ENCODE peak calls at places on chromosomes 13 and 19, in five cellular contexts. One of them, this sample, is unnamed. For H3K4me1, the result is how much of the 10 kb centered on the place peaks cover.

GRCh38 chr13:102392810-102393209 is 9.0 kb downstream of the FGF14 start:
- DNase-seq in uterus: no peak
- DNase-seq in ovary: no peak
- DNase-seq in right lobe of liver: no peak
- DNase-seq in transverse colon: no peak
- DNase-seq in this sample: no peak

GRCh38 chr13:110519046-110519445 is 42.5 kb downstream of the RAB20 start:
- DNase-seq in uterus: no peak
- DNase-seq in right lobe of liver: no peak
- DNase-seq in transverse colon: no peak
- DNase-seq in ovary: no peak
- DNase-seq in this sample: no peak

GRCh38 chr19:13022859-13023636 is 27.8 kb downstream of the NFIX start:
- DNase-seq in ovary: peak
- DNase-seq in right lobe of liver: peak
- DNase-seq in transverse colon: peak
- DNase-seq in uterus: peak
- DNase-seq in this sample: peak

GRCh38 chr13:53466576-53466975 is 438.0 kb downstream of the OLFM4 start:
- DNase-seq in transverse colon: no peak
- DNase-seq in right lobe of liver: no peak
- DNase-seq in ovary: no peak
- DNase-seq in uterus: no peak
- DNase-seq in this sample: no peak

GRCh38 chr19:11152318-11153062 is 3.1 kb downstream of the SPC24 start:
- DNase-seq in right lobe of liver: peak
- DNase-seq in uterus: peak
- DNase-seq in ovary: no peak
- DNase-seq in transverse colon: peak
- DNase-seq in this sample: peak

GRCh38 chr13:48437381-48437780 is 24.5 kb upstream of the LPAR6 start:
- DNase-seq in uterus: peak
- DNase-seq in right lobe of liver: no peak
- DNase-seq in ovary: peak
- DNase-seq in transverse colon: peak
- DNase-seq in this sample: no peak

GRCh38 chr19:14519860-14520407 is 1.7 kb upstream of the DNAJB1 start:
- DNase-seq in right lobe of liver: peak
- DNase-seq in uterus: no peak
- DNase-seq in ovary: no peak
- DNase-seq in transverse colon: no peak
- DNase-seq in this sample: no peak

GRCh38 chr19:11064831-11065303 is 24.4 kb upstream of the LDLR start:
- DNase-seq in ovary: peak
- DNase-seq in transverse colon: no peak
- DNase-seq in uterus: no peak
- DNase-seq in right lobe of liver: peak
- DNase-seq in this sample: peak

GRCh38 chr13:40583738-40584137 is 82.7 kb downstream of the FOXO1 start:
- DNase-seq in transverse colon: no peak
- DNase-seq in right lobe of liver: no peak
- DNase-seq in ovary: no peak
- DNase-seq in uterus: no peak
- DNase-seq in this sample: no peak

GRCh38 chr13:40581277-40581579 is 85.2 kb downstream of the FOXO1 start:
- DNase-seq in uterus: no peak
- DNase-seq in transverse colon: no peak
- DNase-seq in right lobe of liver: no peak
- DNase-seq in ovary: no peak
- DNase-seq in this sample: no peak

GRCh38 chr13:40580566-40581276 is 85.7 kb downstream of the FOXO1 start:
- DNase-seq in transverse colon: no peak
- DNase-seq in uterus: no peak
- DNase-seq in right lobe of liver: no peak
- DNase-seq in ovary: no peak
- DNase-seq in this sample: no peak

GRCh38 chr13:40579535-40579934 is 86.9 kb downstream of the FOXO1 start:
- DNase-seq in uterus: no peak
- DNase-seq in right lobe of liver: no peak
- DNase-seq in ovary: no peak
- DNase-seq in transverse colon: no peak
- DNase-seq in this sample: no peak

GRCh38 chr13:40582531-40582930 is 83.9 kb downstream of the FOXO1 start:
- DNase-seq in transverse colon: no peak
- DNase-seq in right lobe of liver: no peak
- DNase-seq in uterus: no peak
- DNase-seq in ovary: no peak
- DNase-seq in this sample: no peak
- TF ChIP-seq POLR2A in transverse colon: no peak
- TF ChIP-seq POLR2A in right lobe of liver: no peak
- TF ChIP-seq POLR2A in uterus: no peak
- TF ChIP-seq POLR2A in ovary: no peak
- TF ChIP-seq POLR2A in this sample: no peak

GRCh38 chr19:40163541-40164129 is 27.6 kb upstream of the MAP3K10 start:
- DNase-seq in uterus: no peak
- DNase-seq in ovary: no peak
- DNase-seq in right lobe of liver: no peak
- DNase-seq in transverse colon: no peak
- DNase-seq in this sample: no peak
- H3K27ac ChIP-seq in uterus: no peak
- H3K27ac ChIP-seq in ovary: no peak
- H3K27ac ChIP-seq in right lobe of liver: no peak
- H3K27ac ChIP-seq in transverse colon: no peak
- H3K27ac ChIP-seq in this sample: no peak

GRCh38 chr19:47321582-47321981 is 10.4 kb upstream of the C5AR2 start:
- DNase-seq in transverse colon: no peak
- DNase-seq in right lobe of liver: no peak
- DNase-seq in uterus: no peak
- DNase-seq in ovary: no peak
- DNase-seq in this sample: no peak

GRCh38 chr19:47316513-47316912 is 6.9 kb downstream of the C5AR1 start:
- DNase-seq in ovary: no peak
- DNase-seq in transverse colon: no peak
- DNase-seq in uterus: no peak
- DNase-seq in right lobe of liver: no peak
- DNase-seq in this sample: no peak

GRCh38 chr19:47322048-47322447 is 9.9 kb upstream of the C5AR2 start:
- DNase-seq in right lobe of liver: no peak
- DNase-seq in transverse colon: no peak
- DNase-seq in ovary: no peak
- DNase-seq in uterus: no peak
- DNase-seq in this sample: no peak

GRCh38 chr19:47323872-47324271 is 8.1 kb upstream of the C5AR2 start:
- DNase-seq in ovary: no peak
- DNase-seq in transverse colon: no peak
- DNase-seq in uterus: no peak
- DNase-seq in right lobe of liver: no peak
- DNase-seq in this sample: no peak

DNA sequence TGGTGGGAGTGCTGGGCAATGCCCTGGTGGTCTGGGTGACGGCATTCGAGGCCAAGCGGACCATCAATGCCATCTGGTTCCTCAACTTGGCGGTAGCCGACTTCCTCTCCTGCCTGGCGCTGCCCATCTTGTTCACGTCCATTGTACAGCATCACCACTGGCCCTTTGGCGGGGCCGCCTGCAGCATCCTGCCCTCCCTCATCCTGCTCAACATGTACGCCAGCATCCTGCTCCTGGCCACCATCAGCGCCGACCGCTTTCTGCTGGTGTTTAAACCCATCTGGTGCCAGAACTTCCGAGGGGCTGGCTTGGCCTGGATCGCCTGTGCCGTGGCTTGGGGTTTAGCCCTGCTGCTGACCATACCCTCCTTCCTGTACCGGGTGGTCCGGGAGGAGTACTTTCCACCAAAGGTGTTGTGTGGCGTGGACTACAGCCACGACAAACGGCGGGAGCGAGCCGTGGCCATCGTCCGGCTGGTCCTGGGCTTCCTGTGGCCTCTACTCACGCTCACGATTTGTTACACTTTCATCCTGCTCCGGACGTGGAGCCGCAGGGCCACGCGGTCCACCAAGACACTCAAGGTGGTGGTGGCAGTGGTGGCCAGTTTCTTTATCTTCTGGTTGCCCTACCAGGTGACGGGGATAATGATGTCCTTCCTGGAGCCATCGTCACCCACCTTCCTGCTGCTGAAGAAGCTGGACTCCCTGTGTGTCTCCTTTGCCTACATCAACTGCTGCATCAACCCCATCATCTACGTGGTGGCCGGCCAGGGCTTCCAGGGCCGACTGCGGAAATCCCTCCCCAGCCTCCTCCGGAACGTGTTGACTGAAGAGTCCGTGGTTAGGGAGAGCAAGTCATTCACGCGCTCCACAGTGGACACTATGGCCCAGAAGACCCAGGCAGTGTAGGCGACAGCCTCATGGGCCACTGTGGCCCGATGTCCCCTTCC is 10.5 kb downstream of the C5AR1 start:
- DNase-seq in uterus: no peak
- DNase-seq in transverse colon: no peak
- DNase-seq in ovary: no peak
- DNase-seq in right lobe of liver: no peak
- DNase-seq in this sample: no peak
- H3K4me1 ChIP-seq in uterus: under half
- H3K4me1 ChIP-seq in transverse colon: under half
- H3K4me1 ChIP-seq in ovary: under half
- H3K4me1 ChIP-seq in right lobe of liver: under half
- H3K4me1 ChIP-seq in this sample: under half

DNA sequence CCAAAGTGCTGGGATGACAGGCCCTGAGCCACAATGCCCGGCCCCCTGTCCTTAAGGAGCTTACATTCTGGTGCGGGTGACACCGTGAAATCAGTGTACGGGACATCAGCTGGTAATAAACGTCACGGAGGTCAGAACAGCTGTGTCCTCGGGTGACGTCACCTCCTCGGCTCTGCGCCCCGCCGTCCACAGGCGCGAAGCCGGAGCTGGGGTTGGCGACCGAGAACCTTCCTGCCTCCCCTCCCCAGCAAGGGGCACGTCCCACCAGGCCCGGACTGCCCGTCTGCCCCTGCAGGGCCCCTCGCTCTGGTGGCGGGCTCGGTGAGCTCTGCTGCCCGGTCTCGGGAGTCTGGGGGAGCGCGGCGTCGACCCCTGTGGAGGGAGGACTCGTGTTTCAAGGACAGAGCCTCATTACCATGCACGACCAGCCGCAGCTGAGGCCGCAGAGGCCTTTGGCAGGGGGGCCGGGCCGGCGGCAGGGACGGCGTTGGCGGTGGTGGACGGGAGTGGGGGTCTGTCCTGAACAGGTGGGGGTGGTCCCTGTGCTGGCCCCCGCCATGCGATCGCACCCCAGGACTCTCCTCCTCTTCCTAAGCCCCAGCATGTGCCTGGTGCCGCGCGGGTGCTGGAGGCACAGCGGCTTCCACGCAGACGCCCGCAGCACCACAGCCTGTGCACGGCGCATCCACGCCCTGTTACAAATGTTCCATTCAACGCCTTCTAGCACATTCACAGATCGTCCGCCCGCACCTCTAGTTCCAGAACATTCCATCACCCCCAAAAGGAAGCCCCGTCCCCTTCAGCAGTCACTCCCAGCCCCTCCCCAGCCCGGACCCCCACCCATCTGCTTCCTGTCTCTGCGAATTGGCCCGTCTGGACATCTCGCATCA is 5.4 kb downstream of the LINGO3 start:
- DNase-seq in uterus: no peak
- DNase-seq in right lobe of liver: no peak
- DNase-seq in ovary: peak
- DNase-seq in transverse colon: peak
- DNase-seq in this sample: peak
- TF ChIP-seq POLR2A in uterus: no peak
- TF ChIP-seq POLR2A in right lobe of liver: no peak
- TF ChIP-seq POLR2A in ovary: no peak
- TF ChIP-seq POLR2A in transverse colon: no peak
- TF ChIP-seq POLR2A in this sample: no peak

GRCh38 chr19:47483800-47484690 is at the start of gene KPTN:
- DNase-seq in uterus: peak
- DNase-seq in transverse colon: peak
- DNase-seq in ovary: peak
- DNase-seq in right lobe of liver: peak
- DNase-seq in this sample: peak
- H3K27ac ChIP-seq in uterus: peak
- H3K27ac ChIP-seq in transverse colon: peak
- H3K27ac ChIP-seq in ovary: peak
- H3K27ac ChIP-seq in right lobe of liver: peak
- H3K27ac ChIP-seq in this sample: peak

DNA sequence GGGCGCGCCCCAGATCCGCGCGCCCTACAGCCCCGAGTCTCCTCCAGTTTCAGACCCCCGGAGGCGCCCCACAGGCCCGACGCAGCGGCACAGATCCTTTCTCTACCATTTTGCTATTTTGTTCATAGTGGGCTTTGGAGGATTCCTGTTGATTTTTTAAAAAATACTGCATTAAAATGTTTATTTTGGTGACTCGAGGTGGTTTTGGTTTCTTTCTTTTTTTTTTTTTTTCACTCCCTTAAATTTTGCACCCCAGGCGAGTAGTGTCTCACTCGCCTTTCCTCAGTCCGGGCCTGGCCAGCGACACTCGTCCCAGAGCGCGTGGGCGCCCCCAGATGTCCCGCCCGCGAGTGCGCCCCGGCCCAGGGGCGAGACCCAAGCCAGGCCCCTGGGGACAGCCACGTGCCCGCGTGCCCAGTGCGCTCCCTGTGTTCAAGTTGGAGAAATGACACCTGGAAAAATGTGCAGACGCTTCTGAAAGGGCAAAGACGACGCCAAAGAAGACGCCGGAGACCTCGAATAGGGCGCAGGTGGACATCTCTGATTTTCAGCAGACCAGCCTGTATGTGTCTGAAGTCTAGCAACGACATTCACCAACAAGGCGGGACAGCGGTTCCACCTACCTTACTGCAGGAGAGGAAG is 478 bp upstream of the INSR start:
- DNase-seq in transverse colon: peak
- DNase-seq in ovary: peak
- DNase-seq in right lobe of liver: peak
- DNase-seq in uterus: peak
- DNase-seq in this sample: peak
- H3K4me1 ChIP-seq in transverse colon: under half
- H3K4me1 ChIP-seq in ovary: under half
- H3K4me1 ChIP-seq in right lobe of liver: under half
- H3K4me1 ChIP-seq in uterus: under half
- H3K4me1 ChIP-seq in this sample: under half

GRCh38 chr19:1307320-1307719 is 21.6 kb downstream of the EFNA2 start:
- DNase-seq in transverse colon: no peak
- DNase-seq in right lobe of liver: no peak
- DNase-seq in ovary: no peak
- DNase-seq in uterus: no peak
- DNase-seq in this sample: no peak
- TF ChIP-seq POLR2A in transverse colon: no peak
- TF ChIP-seq POLR2A in right lobe of liver: no peak
- TF ChIP-seq POLR2A in ovary: no peak
- TF ChIP-seq POLR2A in uterus: no peak
- TF ChIP-seq POLR2A in this sample: no peak